ENCODE peak calls at places on chromosome 22, in seven cellular contexts. A is cardiac muscle cell, B is Peyer's patch, I is foreskin fibroblast, S is heart right ventricle, J is A549, L is MM.1S. T is an unnamed sample.

GRCh38 chr22:19429950-19430889 is 1.3 kb downstream of the HIRA start:
- DNase-seq in J (peak; percentile 4), I (peak; percentile 78), A (peak; percentile 29), L (peak; percentile 86), S (peak; percentile 15), B (peak; percentile 28), T (no peak)

GRCh38 chr22:37474447-37475090 is 11.6 kb downstream of the MFNG start:
- DNase-seq in J (no peak), L (no peak), S (no peak), B (no peak), A (no peak), I (no peak), T (no peak)

GRCh38 chr22:22997262-22997898 is 72.9 kb upstream of the GNAZ start:
- DNase-seq in S (no peak), B (no peak), L (no peak), J (no peak), I (no peak), A (no peak), T (no peak)

GRCh38 chr22:50701428-50702154 is 29.0 kb downstream of the SHANK3 start:
- DNase-seq in B (no peak), S (no peak), L (no peak), A (no peak), I (no peak), J (no peak), T (no peak)

GRCh38 chr22:42074153-42074750 is at the start of gene PHETA2:
- DNase-seq in B (peak; percentile 58), I (peak; percentile 67), L (no peak), A (peak; percentile 14), J (no peak), S (peak; percentile 68), T (no peak)

GRCh38 chr22:35538801-35539321 is 1.8 kb upstream of the RASD2 start:
- DNase-seq in J (peak; percentile 44), L (peak; percentile 44), I (peak; percentile 52), B (no peak), A (peak; percentile 38), S (no peak), T (no peak)

GRCh38 chr22:39498368-39498767 is 3.7 kb upstream of the MIEF1 start:
- DNase-seq in S (no peak), J (no peak), L (no peak), I (no peak), B (no peak), A (no peak), T (no peak)

GRCh38 chr22:23678133-23678532 is 12.7 kb upstream of the RGL4 start:
- DNase-seq in L (no peak), J (no peak), B (no peak), S (no peak), I (no peak), A (no peak), T (no peak)

GRCh38 chr22:19234126-19234896 is 55.8 kb upstream of the SLC25A1 start:
- DNase-seq in I (no peak), B (no peak), L (no peak), J (no peak), A (no peak), S (no peak), T (no peak)

GRCh38 chr22:23007823-23008222 is 62.5 kb upstream of the GNAZ start:
- DNase-seq in S (no peak), L (no peak), A (no peak), I (no peak), J (no peak), B (no peak), T (no peak)

GRCh38 chr22:19853879-19854777 is 546 bp downstream of the GNB1L start:
- DNase-seq in L (peak; percentile 22), J (no peak), B (peak; percentile 16), A (no peak), I (no peak), S (peak; percentile 46), T (no peak)

GRCh38 chr22:38712496-38713207 is 6.9 kb downstream of the GTPBP1 start:
- DNase-seq in L (no peak), S (no peak), A (peak; percentile 33), I (no peak), B (no peak), J (no peak), T (no peak)

GRCh38 chr22:29992341-29993275 is 87.7 kb upstream of the HORMAD2 start:
- DNase-seq in A (no peak), I (peak; percentile 64), L (no peak), B (no peak), S (no peak), J (no peak), T (no peak)

GRCh38 chr22:30249049-30250038 is 2.8 kb upstream of the LIF start:
- DNase-seq in I (peak; percentile 77), J (no peak), L (no peak), B (no peak), S (peak; percentile 78), A (no peak), T (no peak)

GRCh38 chr22:21728270-21728669 is 7.3 kb downstream of the YPEL1 start:
- DNase-seq in A (no peak), I (no peak), J (no peak), S (no peak), B (no peak), L (no peak), T (no peak)

GRCh38 chr22:21725956-21726649 is 9.5 kb downstream of the YPEL1 start:
- DNase-seq in I (no peak), L (no peak), S (no peak), B (no peak), A (no peak), J (no peak), T (no peak)

GRCh38 chr22:21727768-21728167 is 7.8 kb downstream of the YPEL1 start:
- DNase-seq in J (no peak), S (no peak), L (no peak), A (no peak), B (no peak), I (no peak), T (no peak)

GRCh38 chr22:21727159-21727558 is 8.4 kb downstream of the YPEL1 start:
- DNase-seq in S (no peak), A (no peak), L (no peak), J (no peak), I (no peak), B (no peak), T (no peak)

GRCh38 chr22:21726650-21727049 is 8.9 kb downstream of the YPEL1 start:
- DNase-seq in J (peak; percentile 48), B (no peak), L (peak; percentile 36), A (peak; percentile 40), S (no peak), I (peak; percentile 25), T (no peak)
- TF ChIP-seq CTCF in J (peak; percentile 8), B (peak; percentile 22), L (peak; percentile 25), A (no peak), S (no peak), I (peak; percentile 28), T (peak; percentile 18)

DNA sequence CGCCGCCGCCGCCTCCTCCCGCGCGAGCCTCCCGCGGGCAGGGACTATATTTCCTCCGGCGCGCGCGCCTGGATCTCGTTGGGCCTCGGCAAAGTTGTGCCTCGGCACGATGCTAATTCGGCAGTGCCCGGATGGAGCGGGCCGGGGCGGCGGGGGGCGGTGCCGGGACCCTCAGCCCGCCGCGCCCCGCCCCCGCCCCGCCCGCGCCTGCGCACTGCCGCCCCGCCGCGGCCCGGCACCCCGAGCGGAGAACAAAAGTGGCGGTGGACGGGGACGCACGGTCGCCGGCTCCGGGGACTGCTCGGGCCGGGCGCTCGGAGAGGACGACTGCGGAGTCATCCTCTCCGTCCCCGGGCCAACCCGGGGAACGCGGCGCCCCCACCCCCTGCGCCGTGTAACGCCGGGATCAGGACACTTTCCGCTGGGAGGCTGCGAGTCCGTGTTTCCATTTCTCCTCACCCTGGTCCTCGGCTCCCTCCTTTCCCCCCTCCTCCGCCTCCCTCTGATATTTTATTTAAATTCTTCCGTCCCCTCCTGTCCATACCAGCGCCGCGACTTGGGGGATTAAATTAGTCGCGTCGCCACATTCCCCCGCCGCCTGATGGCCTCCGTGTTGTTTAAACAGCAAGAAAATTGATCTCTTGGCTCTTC is at the start of gene PHF21B:
- DNase-seq in B (no peak), S (peak; percentile 57), I (peak; percentile 52), L (no peak), A (peak; percentile 94), J (peak; percentile 71), T (no peak)
- H3K4me3 ChIP-seq in B (peak within 1 kb of the TSS; percentile 43), S (peak within 1 kb of the TSS; percentile 53), I (peak within 1 kb of the TSS; percentile 55), L (no peak within 1 kb of the TSS), A (peak within 1 kb of the TSS; percentile 60), J (peak within 1 kb of the TSS; percentile 66), T (peak within 1 kb of the TSS; percentile 61)

GRCh38 chr22:40819741-40820140 is 595 bp upstream of the SLC25A17 start:
- DNase-seq in S (no peak), I (peak; percentile 66), L (peak; percentile 19), B (no peak), A (no peak), J (no peak), T (no peak)
- TF ChIP-seq CTCF in S (no peak), I (no peak), L (no peak), B (no peak), A (no peak), J (no peak), T (no peak)

GRCh38 chr22:46043816-46044717 is 67.1 kb upstream of the WNT7B start:
- DNase-seq in J (no peak), S (no peak), I (peak; percentile 64), B (no peak), L (no peak), A (no peak), T (no peak)

GRCh38 chr22:46046299-46046685 is 69.3 kb upstream of the WNT7B start:
- DNase-seq in S (no peak), B (no peak), A (no peak), J (no peak), L (no peak), I (no peak), T (no peak)

GRCh38 chr22:46044718-46045458 is 67.9 kb upstream of the WNT7B start:
- DNase-seq in S (peak; percentile 66), J (no peak), B (peak; percentile 62), I (peak; percentile 68), A (peak; percentile 46), L (no peak), T (no peak)

GRCh38 chr22:46047226-46047625 is 70.3 kb upstream of the WNT7B start:
- DNase-seq in A (no peak), J (no peak), L (no peak), S (no peak), B (no peak), I (no peak), T (no peak)

DNA sequence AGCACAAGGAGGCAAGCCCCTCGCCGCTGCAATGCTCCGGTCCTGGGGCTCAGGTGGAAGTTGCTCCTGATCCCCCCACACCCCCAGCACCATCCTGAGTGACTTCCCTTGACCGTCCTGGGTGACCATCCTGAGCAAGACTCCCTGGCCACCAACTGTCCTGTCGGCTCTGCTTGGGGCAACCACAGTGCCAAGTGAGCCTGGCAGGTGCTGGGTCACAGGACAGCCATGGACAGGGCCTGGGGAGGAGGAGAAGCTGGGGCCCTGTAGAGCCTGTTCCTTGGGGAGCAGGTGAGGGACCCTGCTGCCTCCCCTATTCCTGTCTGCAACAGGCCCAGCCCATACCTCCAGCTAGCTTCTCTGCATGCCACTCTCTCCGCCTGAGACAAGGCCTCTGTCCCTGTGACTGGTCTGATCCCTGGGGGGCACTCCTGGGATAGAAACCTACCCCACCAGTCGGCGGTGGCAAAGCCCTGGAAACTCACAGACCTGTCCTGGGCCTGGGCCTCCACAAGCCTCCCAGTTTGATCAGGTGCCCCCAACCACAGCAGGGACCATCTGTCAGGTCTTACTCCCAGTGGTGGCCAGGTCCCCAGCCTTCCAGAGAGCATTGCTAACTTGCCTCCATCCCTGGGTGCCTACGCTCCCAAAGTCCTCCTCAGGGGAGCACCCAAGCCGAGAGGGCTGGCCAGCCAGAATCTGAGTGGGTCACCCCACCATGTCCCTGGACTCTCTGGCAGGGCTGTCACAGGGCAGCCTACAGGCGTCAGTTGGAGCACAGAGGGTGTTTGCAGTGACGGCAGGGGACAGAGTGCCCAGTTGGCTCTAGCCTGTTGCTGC is 68.7 kb upstream of the WNT7B start:
- DNase-seq in I (no peak), J (no peak), S (no peak), B (no peak), L (no peak), A (no peak), T (no peak)
- H3K4me3 ChIP-seq in I (peak overlapping the region; percentile 69), J (no peak overlapping the region), S (peak overlapping the region; percentile 77), B (peak overlapping the region; percentile 84), L (no peak overlapping the region), A (no peak overlapping the region), T (peak overlapping the region; percentile 60)

T was measured in AG04449.